ENCODE peak calls at places on chromosomes 6 and 20, in seven cellular contexts. C is vagina, S is cardiac muscle cell, E is PC-3, Q is spleen, Z is A549, T is GM23338. H is an unnamed sample.

GRCh38 chr6:145865595-145865994 is 51.0 kb upstream of the FBXO30 start:
- DNase-seq in E (no peak), Z (no peak), S (no peak), T (no peak), Q (no peak), C (no peak), H (no peak)

GRCh38 chr6:100620085-100620484 is 155.4 kb upstream of the SIM1 start:
- DNase-seq in S (no peak), Q (no peak), C (no peak), Z (no peak), T (no peak), E (peak), H (peak)

GRCh38 chr6:88047510-88048150 is at the start of gene SPACA1:
- DNase-seq in E (no peak), T (peak), Z (no peak), Q (peak), C (no peak), S (no peak), H (no peak)

GRCh38 chr6:44001318-44001868 is 125.9 kb downstream of the MRPL14 start:
- DNase-seq in E (no peak), C (no peak), Z (peak), S (peak), T (peak), Q (no peak), H (no peak)

GRCh38 chr20:52494244-52494643 is 302.7 kb upstream of the ZFP64 start:
- DNase-seq in S (no peak), Z (peak), E (peak), T (no peak), Q (no peak), C (no peak), H (peak)

GRCh38 chr20:4740774-4741431 is 19.2 kb downstream of the PRND start:
- DNase-seq in C (no peak), E (peak), T (peak), S (peak), Q (no peak), Z (peak), H (no peak)

GRCh38 chr6:129929433-129929832 is 68.3 kb upstream of the TMEM244 start:
- DNase-seq in E (peak), Q (no peak), T (no peak), S (no peak), C (no peak), Z (peak), H (peak)

GRCh38 chr6:152292595-152292994 is 344.6 kb downstream of the SYNE1 start:
- DNase-seq in Q (no peak), E (no peak), C (no peak), S (no peak), Z (no peak), T (no peak), H (no peak)

GRCh38 chr6:32830936-32831335 is 7.6 kb downstream of the TAP2 start:
- DNase-seq in Z (no peak), Q (no peak), T (no peak), C (no peak), S (no peak), E (no peak), H (no peak)

GRCh38 chr6:139369568-139370046 is 4.8 kb downstream of the CITED2 start:
- DNase-seq in Z (peak), Q (no peak), S (peak), E (peak), T (peak), C (no peak), H (no peak)

GRCh38 chr20:58086763-58087566 is 141.5 kb downstream of the ANKRD60 start:
- DNase-seq in S (peak), E (peak), C (no peak), Z (peak), T (peak), Q (no peak), H (peak)

GRCh38 chr6:108592371-108593337 is 31.9 kb downstream of the FOXO3 start:
- DNase-seq in Q (peak), Z (no peak), E (no peak), S (no peak), T (peak), C (no peak), H (peak)

GRCh38 chr20:13898012-13898612 is 92.3 kb downstream of the SEL1L2 start:
- DNase-seq in Q (no peak), E (peak), C (no peak), S (peak), Z (no peak), T (peak), H (no peak)
- TF ChIP-seq CTCF in Q (no peak), E (peak), C (no peak), S (no peak), Z (no peak), T (peak), H (peak)

GRCh38 chr20:62064788-62065668 is 653 bp downstream of the TAF4 start:
- DNase-seq in Q (peak), S (peak), E (no peak), T (no peak), C (no peak), Z (no peak), H (no peak)
- H3K27ac ChIP-seq in Q (peak), S (peak), E (no peak), T (no peak), C (no peak), Z (peak), H (no peak)

GRCh38 chr20:33076662-33077398 is 2.6 kb upstream of the BPIFB4 start:
- DNase-seq in E (peak), Q (peak), S (no peak), C (no peak), Z (no peak), T (peak), H (no peak)
- TF ChIP-seq CTCF in E (peak), Q (peak), S (peak), C (no peak), Z (no peak), T (peak), H (peak)

DNA sequence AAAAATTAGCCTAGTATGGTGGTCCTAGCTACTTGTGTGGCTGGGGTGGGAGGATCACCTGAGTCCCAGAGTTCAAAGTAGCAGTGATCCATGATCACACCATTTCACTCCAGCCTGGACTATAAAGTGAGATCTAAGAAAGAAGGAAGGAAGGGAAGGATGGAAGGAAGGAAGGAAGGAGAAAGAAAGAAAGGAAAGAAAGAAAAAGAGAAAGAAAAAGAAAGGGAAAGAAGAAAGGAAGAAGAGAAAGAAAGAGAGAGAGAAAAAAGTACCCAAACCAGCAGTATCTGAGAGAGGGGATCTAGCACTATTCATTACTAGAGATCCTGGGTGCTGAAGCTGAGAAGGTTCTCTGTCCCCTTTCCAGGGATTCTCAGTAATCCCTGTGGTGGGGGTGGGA is 197.8 kb downstream of the CD83 start:
- DNase-seq in S (no peak), C (no peak), E (no peak), Z (no peak), T (no peak), Q (no peak), H (no peak)
- H3K27ac ChIP-seq in S (no peak), C (no peak), E (no peak), Z (no peak), T (no peak), Q (no peak), H (no peak)

DNA sequence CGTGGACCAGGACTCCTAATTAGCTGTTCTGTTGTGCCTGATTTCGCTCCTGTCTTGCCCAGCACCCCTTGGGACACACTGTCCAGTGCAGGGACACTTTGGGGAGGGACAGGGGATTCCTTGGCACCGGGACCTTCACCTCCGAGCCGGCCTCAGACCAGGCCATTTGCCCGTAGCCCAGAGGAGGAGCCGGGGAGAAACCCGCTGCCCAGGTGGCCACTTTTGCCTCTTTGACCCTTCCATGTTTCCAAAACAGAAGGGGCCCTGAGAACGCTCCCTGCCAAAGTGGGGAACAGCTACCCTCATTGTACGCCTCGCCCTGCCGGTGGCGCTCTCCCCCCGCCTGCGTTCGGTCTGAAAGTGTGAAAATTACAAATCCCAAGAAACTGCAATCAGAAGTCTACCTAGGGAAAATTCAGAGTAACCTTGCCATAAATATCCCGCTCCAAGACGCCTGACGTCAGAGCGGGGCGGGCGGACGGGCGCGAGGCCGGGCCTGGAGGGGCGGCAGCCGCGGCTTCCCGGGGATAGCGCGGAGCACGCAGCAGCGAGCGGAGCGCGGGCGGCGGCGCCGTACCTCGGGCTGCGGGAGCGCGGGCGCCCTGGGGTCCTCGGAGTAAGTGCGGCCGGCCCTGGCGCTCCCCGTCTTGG is at the start of gene DAAM2:
- DNase-seq in C (peak), T (peak), Q (peak), Z (no peak), E (no peak), S (peak), H (no peak)
- TF ChIP-seq CTCF in C (no peak), T (peak), Q (no peak), Z (peak), E (no peak), S (peak), H (no peak)